ENCODE peak calls at places on chromosome 11, in six cellular contexts. One of them, this sample, is unnamed.
A peak's percentile ranks its signal among the peaks of the same experiment; 100 is the strongest.

GRCh38 chr11:71420455-71421241 is 27.5 kb downstream of the DHCR7 start:
- DNase-seq in GM12865: peak; percentile 62
- DNase-seq in fibroblast of pulmonary artery: peak; percentile 60
- DNase-seq in right atrium auricular region: no peak
- DNase-seq in type B pancreatic cell: no peak
- DNase-seq in nephron progenitor cell: peak; percentile 57
- DNase-seq in this sample: no peak

GRCh38 chr11:115464269-115464668 is 39.9 kb downstream of the CADM1 start:
- DNase-seq in fibroblast of pulmonary artery: no peak
- DNase-seq in type B pancreatic cell: no peak
- DNase-seq in right atrium auricular region: no peak
- DNase-seq in nephron progenitor cell: no peak
- DNase-seq in GM12865: no peak
- DNase-seq in this sample: no peak

GRCh38 chr11:62853279-62853965 is 14.0 kb upstream of the WDR74 start:
- DNase-seq in GM12865: no peak
- DNase-seq in nephron progenitor cell: no peak
- DNase-seq in fibroblast of pulmonary artery: no peak
- DNase-seq in type B pancreatic cell: no peak
- DNase-seq in right atrium auricular region: no peak
- DNase-seq in this sample: no peak

GRCh38 chr11:3835752-3836151 is 5.0 kb downstream of the RHOG start:
- DNase-seq in GM12865: no peak
- DNase-seq in type B pancreatic cell: no peak
- DNase-seq in right atrium auricular region: no peak
- DNase-seq in nephron progenitor cell: no peak
- DNase-seq in fibroblast of pulmonary artery: no peak
- DNase-seq in this sample: no peak

GRCh38 chr11:108324587-108324986 is 101.7 kb downstream of the ATM start:
- DNase-seq in nephron progenitor cell: no peak
- DNase-seq in type B pancreatic cell: no peak
- DNase-seq in fibroblast of pulmonary artery: peak; percentile 39
- DNase-seq in right atrium auricular region: no peak
- DNase-seq in GM12865: no peak
- DNase-seq in this sample: no peak

GRCh38 chr11:20790622-20791021 is 121.2 kb downstream of the NELL1 start:
- DNase-seq in nephron progenitor cell: no peak
- DNase-seq in right atrium auricular region: no peak
- DNase-seq in GM12865: no peak
- DNase-seq in fibroblast of pulmonary artery: no peak
- DNase-seq in type B pancreatic cell: no peak
- DNase-seq in this sample: no peak

GRCh38 chr11:35893796-35894475 is 49.9 kb upstream of the LDLRAD3 start:
- DNase-seq in GM12865: no peak
- DNase-seq in fibroblast of pulmonary artery: peak; percentile 33
- DNase-seq in type B pancreatic cell: no peak
- DNase-seq in right atrium auricular region: no peak
- DNase-seq in nephron progenitor cell: no peak
- DNase-seq in this sample: peak; percentile 84

GRCh38 chr11:86459002-86459385 is 84.3 kb downstream of the CCDC81 start:
- DNase-seq in right atrium auricular region: no peak
- DNase-seq in type B pancreatic cell: no peak
- DNase-seq in nephron progenitor cell: no peak
- DNase-seq in fibroblast of pulmonary artery: peak; percentile 33
- DNase-seq in GM12865: no peak
- DNase-seq in this sample: no peak

GRCh38 chr11:41456288-41456687 is 3.2 kb downstream of the LRRC4C start:
- DNase-seq in type B pancreatic cell: no peak
- DNase-seq in GM12865: no peak
- DNase-seq in right atrium auricular region: no peak
- DNase-seq in fibroblast of pulmonary artery: no peak
- DNase-seq in nephron progenitor cell: no peak
- DNase-seq in this sample: no peak

GRCh38 chr11:83156996-83157754 is at the start of gene PCF11:
- DNase-seq in GM12865: no peak
- DNase-seq in type B pancreatic cell: no peak
- DNase-seq in right atrium auricular region: no peak
- DNase-seq in fibroblast of pulmonary artery: no peak
- DNase-seq in nephron progenitor cell: no peak
- DNase-seq in this sample: no peak

GRCh38 chr11:102794382-102794781 is 3.6 kb downstream of the MMP1 start:
- DNase-seq in nephron progenitor cell: peak; percentile 6
- DNase-seq in type B pancreatic cell: no peak
- DNase-seq in GM12865: peak; percentile 54
- DNase-seq in fibroblast of pulmonary artery: peak; percentile 42
- DNase-seq in right atrium auricular region: no peak
- DNase-seq in this sample: no peak

GRCh38 chr11:12989428-12990242 is 19.5 kb upstream of the RASSF10 start:
- DNase-seq in right atrium auricular region: no peak
- DNase-seq in nephron progenitor cell: no peak
- DNase-seq in GM12865: peak; percentile 30
- DNase-seq in type B pancreatic cell: no peak
- DNase-seq in fibroblast of pulmonary artery: no peak
- DNase-seq in this sample: no peak

GRCh38 chr11:26271666-26272065 is 60.3 kb upstream of the ANO3 start:
- DNase-seq in type B pancreatic cell: no peak
- DNase-seq in right atrium auricular region: no peak
- DNase-seq in fibroblast of pulmonary artery: no peak
- DNase-seq in nephron progenitor cell: no peak
- DNase-seq in GM12865: no peak
- DNase-seq in this sample: no peak

GRCh38 chr11:7046474-7046873 is 26.2 kb downstream of the NLRP14 start:
- DNase-seq in fibroblast of pulmonary artery: peak; percentile 63
- DNase-seq in type B pancreatic cell: no peak
- DNase-seq in right atrium auricular region: no peak
- DNase-seq in nephron progenitor cell: no peak
- DNase-seq in GM12865: no peak
- DNase-seq in this sample: no peak

GRCh38 chr11:19432370-19433163 is 191.8 kb upstream of the E2F8 start:
- DNase-seq in fibroblast of pulmonary artery: peak; percentile 84
- DNase-seq in nephron progenitor cell: no peak
- DNase-seq in GM12865: peak; percentile 81
- DNase-seq in type B pancreatic cell: no peak
- DNase-seq in right atrium auricular region: no peak
- DNase-seq in this sample: peak; percentile 90

GRCh38 chr11:115924744-115925567 is 420.7 kb upstream of the CADM1 start:
- DNase-seq in GM12865: peak; percentile 96
- DNase-seq in type B pancreatic cell: no peak
- DNase-seq in nephron progenitor cell: no peak
- DNase-seq in fibroblast of pulmonary artery: no peak
- DNase-seq in right atrium auricular region: no peak
- DNase-seq in this sample: no peak

GRCh38 chr11:16891964-16892363 is 122.2 kb downstream of the PLEKHA7 start:
- DNase-seq in right atrium auricular region: no peak
- DNase-seq in GM12865: no peak
- DNase-seq in nephron progenitor cell: no peak
- DNase-seq in type B pancreatic cell: no peak
- DNase-seq in fibroblast of pulmonary artery: peak; percentile 18
- DNase-seq in this sample: no peak

GRCh38 chr11:130223291-130223971 is 63.8 kb downstream of the ST14 start:
- DNase-seq in type B pancreatic cell: no peak
- DNase-seq in GM12865: no peak
- DNase-seq in right atrium auricular region: no peak
- DNase-seq in nephron progenitor cell: no peak
- DNase-seq in fibroblast of pulmonary artery: peak; percentile 5
- DNase-seq in this sample: no peak

GRCh38 chr11:8787372-8787771 is 104.8 kb downstream of the RPL27A start:
- DNase-seq in nephron progenitor cell: no peak
- DNase-seq in type B pancreatic cell: no peak
- DNase-seq in fibroblast of pulmonary artery: no peak
- DNase-seq in right atrium auricular region: no peak
- DNase-seq in GM12865: no peak
- DNase-seq in this sample: no peak

GRCh38 chr11:94776351-94777321 is 8.5 kb downstream of the AMOTL1 start:
- DNase-seq in right atrium auricular region: no peak
- DNase-seq in type B pancreatic cell: no peak
- DNase-seq in nephron progenitor cell: no peak
- DNase-seq in GM12865: no peak
- DNase-seq in fibroblast of pulmonary artery: peak; percentile 66
- DNase-seq in this sample: no peak

GRCh38 chr11:111077938-111078337 is 167.6 kb upstream of the POU2AF2 start:
- DNase-seq in type B pancreatic cell: no peak
- DNase-seq in fibroblast of pulmonary artery: no peak
- DNase-seq in nephron progenitor cell: no peak
- DNase-seq in right atrium auricular region: no peak
- DNase-seq in GM12865: no peak
- DNase-seq in this sample: no peak

GRCh38 chr11:32829680-32830412 is at the start of gene PRRG4:
- DNase-seq in GM12865: peak; percentile 78
- DNase-seq in fibroblast of pulmonary artery: peak; percentile 33
- DNase-seq in nephron progenitor cell: peak; percentile 68
- DNase-seq in right atrium auricular region: peak; percentile 64
- DNase-seq in type B pancreatic cell: peak; percentile 74
- DNase-seq in this sample: no peak

GRCh38 chr11:114075891-114076441 is 16.5 kb downstream of the ZBTB16 start:
- DNase-seq in right atrium auricular region: no peak
- DNase-seq in type B pancreatic cell: no peak
- DNase-seq in GM12865: no peak
- DNase-seq in fibroblast of pulmonary artery: peak; percentile 79
- DNase-seq in nephron progenitor cell: peak; percentile 69
- DNase-seq in this sample: no peak

GRCh38 chr11:121743285-121743684 is 290.5 kb upstream of the SORL1-AS1 start:
- DNase-seq in nephron progenitor cell: no peak
- DNase-seq in right atrium auricular region: no peak
- DNase-seq in fibroblast of pulmonary artery: no peak
- DNase-seq in type B pancreatic cell: no peak
- DNase-seq in GM12865: no peak
- DNase-seq in this sample: no peak

DNA sequence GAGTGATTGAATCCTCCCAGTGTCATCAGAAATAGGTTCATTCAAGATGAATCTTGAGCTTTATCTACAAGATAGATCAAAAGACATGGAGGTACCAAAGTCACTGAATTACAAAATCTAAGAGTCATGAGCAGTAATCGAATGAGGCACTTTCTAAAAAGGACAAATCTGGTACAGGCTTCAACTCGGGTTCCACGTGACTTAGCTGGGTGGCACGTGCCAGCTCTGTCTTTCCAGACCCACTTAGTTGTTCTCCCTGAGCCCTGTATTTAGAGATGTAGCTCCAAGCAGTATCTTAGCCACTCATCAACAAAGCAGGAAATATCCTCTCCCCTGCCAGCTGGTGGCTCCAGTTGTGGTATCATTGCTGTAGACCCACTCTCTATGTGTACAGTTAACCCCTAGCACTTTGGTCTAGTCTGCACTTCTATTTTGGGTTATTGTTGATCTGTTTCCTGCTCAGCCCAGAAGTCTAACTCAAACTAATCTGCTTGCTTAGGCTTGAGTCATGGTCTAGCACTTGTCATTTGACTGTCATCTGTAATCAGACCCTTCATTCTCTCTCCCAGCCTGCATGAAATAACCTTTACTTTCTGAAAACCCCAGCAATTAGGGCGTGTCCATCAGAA is 528.7 kb downstream of the ETS1 start:
- DNase-seq in right atrium auricular region: no peak
- DNase-seq in nephron progenitor cell: no peak
- DNase-seq in GM12865: no peak
- DNase-seq in type B pancreatic cell: no peak
- DNase-seq in fibroblast of pulmonary artery: no peak
- DNase-seq in this sample: no peak
- TF ChIP-seq CTCF in right atrium auricular region: no peak
- TF ChIP-seq CTCF in nephron progenitor cell: no peak
- TF ChIP-seq CTCF in GM12865: no peak
- TF ChIP-seq CTCF in type B pancreatic cell: no peak
- TF ChIP-seq CTCF in fibroblast of pulmonary artery: no peak
- TF ChIP-seq CTCF in this sample: no peak

DNA sequence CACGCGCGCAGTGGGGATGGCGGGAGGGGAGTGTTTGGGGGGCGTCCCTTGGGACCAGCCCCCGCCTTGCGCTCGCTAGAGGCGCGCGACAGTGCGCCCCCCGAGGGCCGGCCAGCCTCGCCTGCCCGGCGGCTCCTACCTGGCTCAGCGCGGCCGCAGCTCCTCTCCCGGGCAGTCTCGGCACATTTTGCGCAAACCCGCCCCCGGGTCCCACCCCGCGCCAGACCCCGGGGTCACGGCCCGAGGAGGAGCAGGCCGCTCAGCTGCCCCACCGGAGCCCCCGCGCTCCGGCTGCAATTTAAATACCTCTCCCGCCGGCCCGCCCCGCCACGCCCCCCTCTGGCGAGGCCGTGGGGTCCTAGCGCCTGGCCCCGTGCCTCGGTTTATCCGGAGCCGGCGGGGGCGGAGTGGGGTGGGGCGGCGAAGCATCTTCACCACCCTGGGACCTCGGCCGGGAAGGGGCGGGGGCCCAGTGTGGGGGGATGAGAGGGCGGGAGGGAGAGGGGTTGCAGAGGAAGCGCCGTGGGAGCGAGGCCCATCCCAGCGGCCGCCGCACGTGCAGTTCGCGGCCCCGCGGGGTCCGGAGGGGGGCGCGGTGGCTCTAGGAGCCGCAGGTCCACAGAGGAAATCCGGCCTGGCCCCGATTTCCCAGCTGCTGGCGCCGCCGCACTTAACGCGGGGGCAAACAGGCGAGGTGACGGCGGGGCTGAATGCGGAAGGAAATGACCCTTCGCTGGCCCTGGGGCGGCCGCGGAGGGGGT is at the start of gene LRRC32:
- DNase-seq in right atrium auricular region: no peak
- DNase-seq in type B pancreatic cell: no peak
- DNase-seq in fibroblast of pulmonary artery: no peak
- DNase-seq in GM12865: peak; percentile 46
- DNase-seq in nephron progenitor cell: peak; percentile 73
- DNase-seq in this sample: no peak
- TF ChIP-seq CTCF in right atrium auricular region: peak; percentile 36
- TF ChIP-seq CTCF in type B pancreatic cell: peak; percentile 54
- TF ChIP-seq CTCF in fibroblast of pulmonary artery: no peak
- TF ChIP-seq CTCF in GM12865: no peak
- TF ChIP-seq CTCF in nephron progenitor cell: no peak
- TF ChIP-seq CTCF in this sample: peak; percentile 17

GRCh38 chr11:64321026-64321425 is 3.1 kb downstream of the PRDX5 start:
- DNase-seq in GM12865: no peak
- DNase-seq in fibroblast of pulmonary artery: no peak
- DNase-seq in right atrium auricular region: no peak
- DNase-seq in type B pancreatic cell: no peak
- DNase-seq in nephron progenitor cell: no peak
- DNase-seq in this sample: no peak
- TF ChIP-seq CTCF in GM12865: no peak
- TF ChIP-seq CTCF in fibroblast of pulmonary artery: no peak
- TF ChIP-seq CTCF in right atrium auricular region: no peak
- TF ChIP-seq CTCF in type B pancreatic cell: no peak
- TF ChIP-seq CTCF in nephron progenitor cell: no peak
- TF ChIP-seq CTCF in this sample: no peak

DNA sequence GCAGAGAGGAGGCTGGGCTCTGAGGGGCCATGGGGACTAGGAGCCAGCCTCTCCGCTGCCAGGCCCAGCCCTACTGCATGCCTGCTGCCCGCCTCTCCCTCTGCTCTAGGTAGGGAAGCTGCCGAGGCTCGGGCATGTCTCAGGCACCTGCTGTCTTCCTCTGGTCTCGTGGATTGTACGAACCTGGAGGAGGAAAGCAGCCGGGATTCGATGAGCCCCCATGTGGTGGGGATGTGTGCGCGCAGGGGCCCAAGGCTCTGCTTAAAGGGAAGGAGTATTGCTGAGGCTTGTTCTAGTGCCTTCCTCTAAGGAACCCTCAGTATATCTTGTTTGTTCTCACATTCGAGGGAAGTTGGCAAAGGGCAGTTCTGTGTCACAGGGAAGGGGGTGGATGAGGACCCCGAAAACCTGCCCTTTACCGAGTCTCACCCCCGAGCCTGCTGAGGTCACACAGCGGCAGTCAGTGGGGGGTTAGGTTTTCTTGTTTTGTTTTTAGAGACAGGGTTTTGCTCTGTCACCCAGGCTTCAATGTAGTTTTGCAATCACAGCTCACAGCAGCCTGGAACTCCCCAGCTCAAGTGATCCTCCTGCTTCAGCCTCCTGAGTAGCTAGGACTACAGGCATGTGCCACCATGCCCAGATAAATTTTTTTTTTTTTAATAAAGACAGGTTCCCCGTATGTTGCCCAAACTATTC is 21.3 kb downstream of the DAGLA start:
- DNase-seq in type B pancreatic cell: no peak
- DNase-seq in nephron progenitor cell: peak; percentile 51
- DNase-seq in GM12865: no peak
- DNase-seq in fibroblast of pulmonary artery: no peak
- DNase-seq in right atrium auricular region: no peak
- DNase-seq in this sample: no peak
- TF ChIP-seq CTCF in type B pancreatic cell: peak; percentile 67
- TF ChIP-seq CTCF in nephron progenitor cell: peak; percentile 42
- TF ChIP-seq CTCF in GM12865: no peak
- TF ChIP-seq CTCF in fibroblast of pulmonary artery: peak; percentile 23
- TF ChIP-seq CTCF in right atrium auricular region: peak; percentile 42
- TF ChIP-seq CTCF in this sample: peak; percentile 34

This sample was measured in esophagus muscularis mucosa.